ENCODE peak calls at places on chromosomes 4 and X, in four cellular contexts. One of them, this sample, is unnamed.
A peak's percentile ranks its signal among the peaks of the same experiment; 100 is the strongest.

GRCh38 chr4:6282247-6282646 is 12.6 kb downstream of the WFS1 start:
- DNase-seq in HepG2: no peak
- DNase-seq in GM12878: no peak
- DNase-seq in K562: no peak
- DNase-seq in this sample: no peak

GRCh38 chr4:75126058-75126457 is 193.1 kb downstream of the PARM1 start:
- DNase-seq in K562: no peak
- DNase-seq in GM12878: no peak
- DNase-seq in HepG2: no peak
- DNase-seq in this sample: no peak

GRCh38 chr4:96913437-96914075 is 1073.7 kb downstream of the PDHA2 start:
- DNase-seq in K562: no peak
- DNase-seq in GM12878: no peak
- DNase-seq in HepG2: no peak
- DNase-seq in this sample: no peak

GRCh38 chrX:142483965-142484364 is 278.9 kb upstream of the MAGEC2 start:
- DNase-seq in K562: no peak
- DNase-seq in HepG2: no peak
- DNase-seq in GM12878: no peak
- DNase-seq in this sample: no peak

GRCh38 chr4:99651811-99652545 is 5.7 kb downstream of the C4orf54 start:
- DNase-seq in GM12878: no peak
- DNase-seq in HepG2: no peak
- DNase-seq in K562: no peak
- DNase-seq in this sample: no peak

GRCh38 chrX:23937100-23937499 is 29.3 kb downstream of the CXorf58 start:
- DNase-seq in GM12878: no peak
- DNase-seq in HepG2: no peak
- DNase-seq in K562: no peak
- DNase-seq in this sample: peak; percentile 34

GRCh38 chrX:110444996-110445395 is 86.3 kb downstream of the RTL9 start:
- DNase-seq in K562: no peak
- DNase-seq in GM12878: no peak
- DNase-seq in HepG2: no peak
- DNase-seq in this sample: no peak

GRCh38 chr4:3215256-3215655 is 33.7 kb upstream of the MSANTD1 start:
- DNase-seq in GM12878: no peak
- DNase-seq in HepG2: no peak
- DNase-seq in K562: no peak
- DNase-seq in this sample: no peak

GRCh38 chrX:31580227-31580626 is 508.4 kb upstream of the FTHL17 start:
- DNase-seq in K562: no peak
- DNase-seq in GM12878: no peak
- DNase-seq in HepG2: no peak
- DNase-seq in this sample: peak; percentile 21

GRCh38 chr4:184937030-184937710 is 81.1 kb upstream of the HELT start:
- DNase-seq in HepG2: no peak
- DNase-seq in GM12878: no peak
- DNase-seq in K562: no peak
- DNase-seq in this sample: no peak

GRCh38 chrX:29315931-29316330 is 728.7 kb downstream of the IL1RAPL1 start:
- DNase-seq in K562: no peak
- DNase-seq in HepG2: no peak
- DNase-seq in GM12878: no peak
- DNase-seq in this sample: no peak

DNA sequence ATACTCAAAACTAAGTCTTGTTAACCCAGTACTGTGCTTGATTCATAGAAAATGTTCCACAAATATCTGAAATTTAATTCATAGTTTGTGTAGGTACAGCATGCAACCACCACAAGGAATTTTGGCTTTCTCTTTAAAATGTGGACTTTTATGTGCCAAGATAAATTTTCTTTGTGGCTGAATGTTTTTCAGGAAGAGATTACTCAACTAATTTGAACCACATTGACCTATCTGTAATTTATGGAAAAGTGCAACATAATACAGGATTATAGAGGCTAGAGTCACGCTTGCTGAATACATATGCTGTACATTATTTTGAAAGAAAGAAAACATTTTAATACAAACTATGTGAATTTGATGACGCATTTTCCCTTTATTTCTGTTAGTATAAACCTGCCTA is 730.8 kb downstream of the IL1RAPL1 start:
- DNase-seq in HepG2: no peak
- DNase-seq in GM12878: no peak
- DNase-seq in K562: no peak
- DNase-seq in this sample: no peak
- TF ChIP-seq TARDBP in HepG2: no peak
- TF ChIP-seq TARDBP in GM12878: no peak
- TF ChIP-seq TARDBP in K562: no peak
- TF ChIP-seq TARDBP in this sample: no peak

GRCh38 chrX:78330068-78330467 is 2.7 kb upstream of the CYSLTR1 start:
- DNase-seq in GM12878: no peak
- DNase-seq in HepG2: no peak
- DNase-seq in K562: no peak
- DNase-seq in this sample: no peak
- TF ChIP-seq FOXM1 in GM12878: no peak
- TF ChIP-seq FOXM1 in HepG2: no peak
- TF ChIP-seq FOXM1 in K562: no peak
- TF ChIP-seq FOXM1 in this sample: no peak

GRCh38 chr4:101441446-101441845 is 94.1 kb upstream of the PPP3CA start:
- DNase-seq in HepG2: no peak
- DNase-seq in K562: no peak
- DNase-seq in GM12878: no peak
- DNase-seq in this sample: no peak

GRCh38 chr4:101439926-101440325 is 92.6 kb upstream of the PPP3CA start:
- DNase-seq in HepG2: no peak
- DNase-seq in K562: no peak
- DNase-seq in GM12878: no peak
- DNase-seq in this sample: no peak
- TF ChIP-seq TARDBP in HepG2: no peak
- TF ChIP-seq TARDBP in K562: no peak
- TF ChIP-seq TARDBP in GM12878: no peak
- TF ChIP-seq TARDBP in this sample: no peak

GRCh38 chr4:36716874-36717273 is 435.5 kb downstream of the DTHD1 start:
- DNase-seq in K562: no peak
- DNase-seq in GM12878: no peak
- DNase-seq in HepG2: no peak
- DNase-seq in this sample: no peak
- TF ChIP-seq FOXM1 in K562: no peak
- TF ChIP-seq FOXM1 in GM12878: no peak
- TF ChIP-seq FOXM1 in HepG2: no peak
- TF ChIP-seq FOXM1 in this sample: no peak

GRCh38 chrX:39836802-39837420 is 260.8 kb downstream of the BCOR start:
- DNase-seq in GM12878: no peak
- DNase-seq in K562: no peak
- DNase-seq in HepG2: no peak
- DNase-seq in this sample: no peak

GRCh38 chrX:39840141-39841126 is 257.3 kb downstream of the BCOR start:
- DNase-seq in HepG2: no peak
- DNase-seq in GM12878: no peak
- DNase-seq in K562: no peak
- DNase-seq in this sample: no peak

GRCh38 chrX:39837688-39838087 is 260.1 kb downstream of the BCOR start:
- DNase-seq in HepG2: no peak
- DNase-seq in GM12878: no peak
- DNase-seq in K562: no peak
- DNase-seq in this sample: no peak

GRCh38 chrX:39841604-39842003 is 256.2 kb downstream of the BCOR start:
- DNase-seq in HepG2: no peak
- DNase-seq in GM12878: no peak
- DNase-seq in K562: no peak
- DNase-seq in this sample: no peak

DNA sequence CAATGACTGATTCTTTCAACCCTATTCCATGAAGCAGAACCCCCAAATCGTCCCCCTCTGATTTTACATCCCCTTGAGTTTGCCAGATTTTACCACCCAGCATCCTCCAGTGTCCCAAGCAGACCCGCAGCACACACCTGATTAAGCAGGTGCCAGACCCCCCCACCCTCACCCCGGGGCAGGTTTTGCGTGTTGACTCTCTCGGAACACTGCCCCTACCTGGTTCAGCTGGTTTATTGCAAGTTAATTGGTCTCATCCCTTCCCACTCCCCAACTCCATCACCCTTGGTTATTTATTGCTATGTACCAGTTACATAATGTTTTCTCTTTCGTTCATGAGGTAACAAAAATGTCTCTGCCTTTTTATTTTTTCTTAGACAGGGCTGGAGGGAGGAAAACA is 258.4 kb downstream of the BCOR start:
- DNase-seq in GM12878: no peak
- DNase-seq in K562: no peak
- DNase-seq in HepG2: no peak
- DNase-seq in this sample: no peak
- TF ChIP-seq TARDBP in GM12878: no peak
- TF ChIP-seq TARDBP in K562: no peak
- TF ChIP-seq TARDBP in HepG2: no peak
- TF ChIP-seq TARDBP in this sample: no peak

GRCh38 chr4:133156096-133156495 is 7.0 kb downstream of the PCDH10 start:
- DNase-seq in HepG2: no peak
- DNase-seq in K562: no peak
- DNase-seq in GM12878: no peak
- DNase-seq in this sample: no peak
- TF ChIP-seq FOXM1 in HepG2: no peak
- TF ChIP-seq FOXM1 in K562: no peak
- TF ChIP-seq FOXM1 in GM12878: no peak
- TF ChIP-seq FOXM1 in this sample: no peak

DNA sequence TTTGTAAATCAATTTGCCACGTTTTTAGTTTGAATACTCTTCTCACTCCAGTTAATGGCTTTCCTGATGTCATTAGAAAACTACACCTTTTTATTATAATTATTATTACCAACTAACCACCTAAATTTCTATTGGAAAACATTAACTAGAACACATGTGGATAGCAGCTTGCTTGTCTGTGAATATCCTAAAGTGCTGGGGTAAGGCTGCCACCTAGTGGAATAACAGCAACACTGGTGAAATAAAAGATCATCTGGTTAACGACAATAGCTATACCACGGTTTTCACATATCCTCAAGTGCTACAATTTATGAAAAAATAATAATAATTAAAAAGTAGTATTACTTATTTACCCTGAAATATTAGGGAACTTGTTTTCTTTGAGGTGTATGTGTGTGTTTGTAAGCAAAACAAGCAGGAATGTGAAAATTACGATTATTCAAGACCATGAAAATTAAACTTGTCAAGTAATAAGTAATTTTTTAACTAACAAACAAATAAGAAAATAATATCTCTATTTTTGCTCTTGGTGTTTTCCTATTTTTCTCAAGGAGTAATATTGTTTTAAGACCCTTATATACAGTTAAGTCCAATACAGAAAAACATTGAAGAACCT is 130.1 kb upstream of the TECRL start:
- DNase-seq in GM12878: peak; percentile 13
- DNase-seq in K562: peak; percentile 37
- DNase-seq in HepG2: peak; percentile 55
- DNase-seq in this sample: peak; percentile 56
- TF ChIP-seq TARDBP in GM12878: no peak
- TF ChIP-seq TARDBP in K562: no peak
- TF ChIP-seq TARDBP in HepG2: no peak
- TF ChIP-seq TARDBP in this sample: no peak

GRCh38 chr4:87419578-87420249 is 2.7 kb upstream of the NUDT9 start:
- DNase-seq in K562: no peak
- DNase-seq in HepG2: peak; percentile 91
- DNase-seq in GM12878: no peak
- DNase-seq in this sample: no peak
- TF ChIP-seq FOXM1 in K562: no peak
- TF ChIP-seq FOXM1 in HepG2: no peak
- TF ChIP-seq FOXM1 in GM12878: no peak
- TF ChIP-seq FOXM1 in this sample: no peak

This sample was measured in HEK293T.